ENCODE peak calls at places on chromosomes 11 and 22, in ten cellular contexts. P, Z, R, N, Y, C, H, G, L and T are unnamed samples.
A peak's percentile ranks its signal among the peaks of the same experiment; 100 is the strongest.

GRCh38 chr11:132072880-132073213 is 702.4 kb downstream of the NTM start:
- DNase-seq in P (no peak), Z (no peak), R (no peak), N (no peak), Y (peak; percentile 49), C (no peak), H (no peak), G (no peak), L (no peak), T (no peak)

GRCh38 chr11:127003260-127003981 is 2.9 kb upstream of the KIRREL3 start:
- DNase-seq in P (no peak), Z (peak; percentile 72), R (no peak), N (no peak), Y (no peak), C (no peak), H (peak; percentile 44), G (no peak), L (no peak), T (peak; percentile 70)

GRCh38 chr11:102099755-102100154 is 10.5 kb upstream of the YAP1 start:
- DNase-seq in P (no peak), Z (no peak), R (no peak), N (no peak), Y (no peak), C (no peak), H (no peak), G (no peak), L (no peak), T (no peak)

GRCh38 chr11:96134622-96135021 is 208.4 kb downstream of the MAML2 start:
- DNase-seq in P (no peak), Z (no peak), R (no peak), N (no peak), Y (no peak), C (no peak), H (no peak), G (no peak), L (no peak), T (no peak)

GRCh38 chr11:96500440-96500839 is 110.6 kb downstream of the JRKL start:
- DNase-seq in P (no peak), Z (no peak), R (no peak), N (no peak), Y (no peak), C (no peak), H (no peak), G (no peak), L (no peak), T (no peak)

GRCh38 chr11:72814831-72815618 is 814 bp downstream of the ATG16L2 start:
- DNase-seq in P (peak; percentile 75), Z (no peak), R (no peak), N (no peak), Y (peak; percentile 57), C (no peak), H (no peak), G (no peak), L (peak; percentile 71), T (no peak)

GRCh38 chr11:102530558-102530957 is at the start of gene MMP7:
- DNase-seq in P (peak; percentile 68), Z (no peak), R (no peak), N (no peak), Y (peak; percentile 72), C (no peak), H (peak; percentile 26), G (no peak), L (no peak), T (no peak)

GRCh38 chr22:36377022-36377631 is 10.6 kb downstream of the MYH9 start:
- DNase-seq in P (no peak), Z (no peak), R (no peak), N (no peak), Y (no peak), C (no peak), H (no peak), G (no peak), L (no peak), T (no peak)

GRCh38 chr22:43520632-43521039 is 108.8 kb downstream of the MPPED1 start:
- DNase-seq in P (no peak), Z (no peak), R (no peak), N (no peak), Y (no peak), C (no peak), H (no peak), G (no peak), L (no peak), T (no peak)

GRCh38 chr11:7512525-7513209 is 1.1 kb upstream of the PPFIBP2 start:
- DNase-seq in P (peak; percentile 85), Z (peak; percentile 68), R (peak; percentile 89), N (peak; percentile 83), Y (peak; percentile 43), C (peak; percentile 36), H (peak; percentile 77), G (no peak), L (no peak), T (peak; percentile 94)

GRCh38 chr22:29154364-29155048 is 51.2 kb upstream of the EMID1 start:
- DNase-seq in P (peak; percentile 90), Z (peak; percentile 97), R (peak; percentile 86), N (peak; percentile 73), Y (peak; percentile 50), C (no peak), H (peak; percentile 90), G (peak; percentile 46), L (peak; percentile 34), T (peak; percentile 89)

GRCh38 chr22:29158546-29158945 is 47.1 kb upstream of the EMID1 start:
- DNase-seq in P (peak; percentile 11), Z (no peak), R (no peak), N (no peak), Y (no peak), C (no peak), H (no peak), G (no peak), L (no peak), T (peak; percentile 12)

GRCh38 chr22:29155966-29156365 is 49.7 kb upstream of the EMID1 start:
- DNase-seq in P (peak; percentile 22), Z (peak; percentile 41), R (no peak), N (no peak), Y (no peak), C (no peak), H (no peak), G (no peak), L (no peak), T (peak; percentile 29)

GRCh38 chr22:29157759-29158535 is 47.7 kb upstream of the EMID1 start:
- DNase-seq in P (peak; percentile 37), Z (peak; percentile 20), R (no peak), N (no peak), Y (no peak), C (no peak), H (no peak), G (no peak), L (peak; percentile 15), T (peak; percentile 29)

DNA sequence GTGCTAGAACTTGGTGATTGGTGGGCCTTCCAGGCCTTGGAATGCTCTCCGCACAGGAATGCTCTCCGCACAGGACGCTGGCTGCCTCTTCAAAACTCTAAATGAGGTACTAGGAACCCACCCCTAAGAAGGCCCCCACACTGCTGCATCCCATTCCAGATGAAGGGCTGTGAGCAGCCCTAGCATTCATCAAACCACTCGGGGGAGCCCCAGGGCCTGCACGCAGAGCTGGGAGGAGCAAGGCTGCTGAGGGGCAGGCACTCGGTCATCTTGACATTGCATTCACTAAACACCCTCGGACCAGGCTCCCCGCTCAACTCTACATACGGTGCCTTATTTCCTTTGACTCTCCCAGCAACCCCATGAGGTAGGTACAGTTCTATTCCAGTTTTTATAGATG is 49.2 kb upstream of the EMID1 start:
- DNase-seq in P (peak; percentile 51), Z (peak; percentile 35), R (no peak), N (no peak), Y (peak; percentile 2), C (no peak), H (no peak), G (no peak), L (no peak), T (no peak)
- TF ChIP-seq CTCF in P (no peak), Z (no peak), R (no peak), N (no peak), Y (peak; percentile 14), C (no peak), H (no peak), G (no peak), L (no peak), T (no peak)

GRCh38 chr11:14644396-14645246 is 1.0 kb downstream of the PDE3B start:
- DNase-seq in P (peak; percentile 76), Z (peak; percentile 80), R (peak; percentile 61), N (peak; percentile 29), Y (no peak), C (no peak), H (peak; percentile 74), G (peak; percentile 52), L (peak; percentile 12), T (peak; percentile 76)
- TF ChIP-seq CTCF in P (no peak), Z (no peak), R (peak; percentile 13), N (peak; percentile 38), Y (no peak), C (no peak), H (no peak), G (peak; percentile 18), L (peak; percentile 13), T (no peak)

GRCh38 chr11:118434553-118435232 is 1.6 kb upstream of the KMT2A start:
- DNase-seq in P (peak; percentile 66), Z (peak; percentile 59), R (peak; percentile 52), N (peak; percentile 19), Y (peak; percentile 24), C (no peak), H (peak; percentile 48), G (peak; percentile 19), L (no peak), T (peak; percentile 75)
- TF ChIP-seq CTCF in P (no peak), Z (no peak), R (no peak), N (no peak), Y (no peak), C (no peak), H (no peak), G (no peak), L (no peak), T (no peak)

DNA sequence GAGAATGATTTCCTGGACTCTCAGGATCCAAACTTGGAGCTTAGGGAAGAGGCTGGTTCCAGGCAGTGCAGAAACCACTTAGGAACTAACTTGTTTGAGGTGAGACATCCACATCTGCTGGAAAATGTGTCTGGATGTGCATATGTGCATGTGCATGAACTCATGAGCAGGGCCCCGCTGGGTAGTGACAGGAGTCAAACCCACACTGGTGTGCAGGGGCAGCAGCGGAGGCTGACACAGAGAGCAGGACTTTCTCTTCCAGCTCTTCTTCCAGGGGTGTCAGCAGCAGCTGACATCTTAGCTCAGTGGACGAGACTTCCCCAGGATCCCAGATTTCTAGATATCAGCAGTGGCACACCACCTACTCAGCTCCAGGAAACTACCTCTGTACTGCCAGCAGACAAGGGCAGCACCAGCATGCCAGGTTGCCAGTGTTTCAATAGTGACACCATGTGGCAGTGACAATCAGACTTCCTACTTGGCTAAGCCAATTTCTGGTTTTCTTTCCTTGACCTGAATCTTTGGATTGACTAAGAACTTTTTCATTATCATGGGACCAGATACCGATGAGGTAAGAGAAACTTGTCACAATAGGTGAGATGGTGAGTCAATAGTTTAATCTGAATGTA is 227.5 kb upstream of the ZC3H12C start:
- DNase-seq in P (no peak), Z (no peak), R (no peak), N (peak; percentile 14), Y (no peak), C (no peak), H (no peak), G (no peak), L (no peak), T (peak; percentile 63)
- TF ChIP-seq CTCF in P (no peak), Z (no peak), R (no peak), N (peak; percentile 54), Y (no peak), C (no peak), H (no peak), G (no peak), L (peak; percentile 39), T (no peak)

GRCh38 chr11:58919980-58920379 is 19.3 kb upstream of the GLYATL1 start:
- DNase-seq in P (no peak), Z (no peak), R (no peak), N (no peak), Y (no peak), C (no peak), H (no peak), G (no peak), L (no peak), T (no peak)
- TF ChIP-seq CTCF in P (no peak), Z (no peak), R (no peak), N (no peak), Y (no peak), C (no peak), H (no peak), G (no peak), L (no peak), T (peak; percentile 27)